ENCODE peak calls at places on chromosomes 6 and 20, in six cellular contexts. N is suprapubic skin, R is coronary artery, S is colonic mucosa, T is heart right ventricle, J is Karpas-422. Y is an unnamed sample.

GRCh38 chr6:21033575-21034026 is 499.3 kb downstream of the CDKAL1 start:
- DNase-seq in T (no peak), J (no peak), S (no peak), N (no peak), R (no peak), Y (peak; percentile 23)

GRCh38 chr20:44034451-44034850 is 119.8 kb downstream of the TOX2 start:
- DNase-seq in J (no peak), N (no peak), S (no peak), R (no peak), T (no peak), Y (no peak)

GRCh38 chr6:34242252-34243130 is 5.8 kb downstream of the HMGA1 start:
- DNase-seq in R (peak; percentile 69), J (no peak), S (no peak), N (no peak), T (no peak), Y (peak; percentile 25)

GRCh38 chr20:19646963-19647362 is 111.1 kb upstream of the RIN2 start:
- DNase-seq in T (no peak), N (no peak), R (no peak), J (no peak), S (no peak), Y (no peak)

GRCh38 chr6:63509652-63510352 is 62.5 kb upstream of the LOC128125822 start:
- DNase-seq in N (no peak), J (no peak), S (peak; percentile 73), R (no peak), T (peak; percentile 67), Y (peak; percentile 76)

GRCh38 chr6:122803056-122803695 is 14.1 kb downstream of the SMPDL3A start:
- DNase-seq in S (no peak), T (no peak), J (no peak), R (no peak), N (no peak), Y (no peak)

GRCh38 chr20:52924411-52925271 is 47.5 kb upstream of the TSHZ2 start:
- DNase-seq in J (no peak), N (no peak), R (no peak), T (no peak), S (no peak), Y (no peak)

GRCh38 chr20:35560105-35560511 is 18.2 kb downstream of the ERGIC3 start:
- DNase-seq in R (no peak), J (no peak), S (peak; percentile 72), N (no peak), T (no peak), Y (no peak)

GRCh38 chr6:13508711-13509705 is 21.6 kb upstream of the GFOD1 start:
- DNase-seq in J (no peak), T (no peak), S (peak; percentile 11), R (no peak), N (no peak), Y (no peak)

GRCh38 chr20:62683136-62683535 is 25.5 kb upstream of the NTSR1 start:
- DNase-seq in T (no peak), J (no peak), N (no peak), S (no peak), R (no peak), Y (no peak)

GRCh38 chr6:126102358-126102757 is 116.0 kb downstream of the TRMT11 start:
- DNase-seq in S (no peak), N (no peak), T (no peak), R (no peak), J (no peak), Y (no peak)

GRCh38 chr6:12312736-12313135 is 22.6 kb downstream of the EDN1 start:
- DNase-seq in S (no peak), N (no peak), T (no peak), R (no peak), J (no peak), Y (no peak)

GRCh38 chr20:20211274-20211987 is 156.5 kb upstream of the INSM1 start:
- DNase-seq in S (peak; percentile 63), R (no peak), J (no peak), T (no peak), N (no peak), Y (no peak)

GRCh38 chr6:41645007-41645618 is 6.8 kb downstream of the MDFI start:
- DNase-seq in J (no peak), T (no peak), N (no peak), S (no peak), R (no peak), Y (no peak)

GRCh38 chr6:78308025-78308424 is 559.3 kb upstream of the IRAK1BP1 start:
- DNase-seq in N (no peak), J (no peak), T (no peak), S (no peak), R (no peak), Y (no peak)

GRCh38 chr6:20572940-20573339 is 38.7 kb downstream of the CDKAL1 start:
- DNase-seq in N (no peak), R (no peak), T (no peak), J (no peak), S (no peak), Y (no peak)

GRCh38 chr20:20594171-20594530 is 118.3 kb downstream of the RALGAPA2 start:
- DNase-seq in R (no peak), J (peak; percentile 76), T (no peak), S (no peak), N (no peak), Y (no peak)

GRCh38 chr20:32062776-32063170 is 10.7 kb downstream of the HCK start:
- DNase-seq in T (peak; percentile 42), J (peak; percentile 55), N (no peak), R (no peak), S (peak; percentile 33), Y (peak; percentile 76)

GRCh38 chr6:71537717-71538116 is 249.1 kb downstream of the OGFRL1 start:
- DNase-seq in J (no peak), R (no peak), T (no peak), S (no peak), N (no peak), Y (no peak)

GRCh38 chr6:105646391-105646867 is 243.5 kb upstream of the PREP start:
- DNase-seq in T (no peak), R (no peak), N (no peak), J (no peak), S (no peak), Y (no peak)

GRCh38 chr20:40506567-40506966 is 182.5 kb downstream of the MAFB start:
- DNase-seq in T (peak; percentile 72), S (peak; percentile 64), N (peak; percentile 98), J (no peak), R (peak; percentile 97), Y (peak; percentile 89)

GRCh38 chr6:32129297-32130088 is 595 bp downstream of the FKBPL start:
- DNase-seq in S (no peak), T (no peak), R (no peak), J (no peak), N (no peak), Y (no peak)

GRCh38 chr6:32128751-32129296 is 778 bp upstream of the ATF6B start:
- DNase-seq in T (no peak), J (no peak), R (no peak), S (no peak), N (no peak), Y (no peak)

GRCh38 chr6:32127717-32128592 is at the start of gene ATF6B:
- DNase-seq in T (peak; percentile 96), N (peak; percentile 100), J (peak; percentile 99), S (peak; percentile 98), R (peak; percentile 99), Y (peak; percentile 100)

GRCh38 chr6:32127409-32127716 is 683 bp downstream of the ATF6B start:
- DNase-seq in T (no peak), J (no peak), N (no peak), R (no peak), S (no peak), Y (no peak)

GRCh38 chr6:32126880-32127279 is 1.2 kb downstream of the ATF6B start:
- DNase-seq in T (no peak), R (no peak), N (no peak), J (no peak), S (no peak), Y (no peak)
- H3K27ac ChIP-seq in T (no peak overlapping the region), R (no peak overlapping the region), N (no peak overlapping the region), J (no peak overlapping the region), S (no peak overlapping the region), Y (peak overlapping the region; percentile 84)

GRCh38 chr6:167087857-167088256 is 35.0 kb upstream of the CCR6 start:
- DNase-seq in N (no peak), S (no peak), R (no peak), T (no peak), J (no peak), Y (no peak)
- H3K4me3 ChIP-seq in N (no peak overlapping the region), S (no peak overlapping the region), R (no peak overlapping the region), T (no peak overlapping the region), J (no peak overlapping the region), Y (no peak overlapping the region)

GRCh38 chr20:37516697-37517370 is 4.2 kb upstream of the NNAT start:
- DNase-seq in R (no peak), J (no peak), T (no peak), N (no peak), S (no peak), Y (no peak)

GRCh38 chr20:37518606-37519507 is 2.2 kb upstream of the NNAT start:
- DNase-seq in N (no peak), R (no peak), S (no peak), J (no peak), T (peak; percentile 70), Y (peak; percentile 36)

GRCh38 chr20:37518059-37518458 is 3.0 kb upstream of the NNAT start:
- DNase-seq in R (no peak), T (no peak), N (no peak), S (no peak), J (no peak), Y (no peak)

GRCh38 chr20:37515876-37516275 is 5.2 kb upstream of the NNAT start:
- DNase-seq in T (no peak), R (no peak), J (no peak), S (no peak), N (no peak), Y (no peak)

DNA sequence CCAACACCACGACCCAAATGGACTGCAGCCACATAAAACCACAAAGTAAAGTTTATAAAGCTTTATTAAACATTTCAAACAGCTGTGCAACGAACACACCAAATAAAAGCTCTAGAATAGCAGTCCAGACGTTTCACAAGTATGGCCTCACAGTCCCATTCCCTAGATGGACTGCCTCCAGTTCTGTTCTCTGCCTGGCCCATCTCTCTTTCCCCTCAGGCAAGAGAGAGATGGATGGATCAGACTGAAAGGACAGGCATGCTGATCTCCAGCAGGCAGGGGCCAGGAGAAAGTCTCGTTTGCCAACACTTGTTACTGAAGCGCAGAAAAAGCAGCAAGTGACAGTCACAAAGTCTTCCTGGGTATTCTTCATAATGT is 3.7 kb upstream of the NNAT start:
- DNase-seq in T (no peak), S (no peak), J (no peak), R (no peak), N (no peak), Y (no peak)
- H3K27ac ChIP-seq in T (no peak overlapping the region), S (no peak overlapping the region), J (no peak overlapping the region), R (no peak overlapping the region), N (no peak overlapping the region), Y (no peak overlapping the region)

GRCh38 chr6:149565539-149566371 is 420 bp upstream of the GINM1 start:
- DNase-seq in N (peak; percentile 94), S (peak; percentile 98), J (peak; percentile 98), R (peak; percentile 94), T (peak; percentile 97), Y (peak; percentile 95)

GRCh38 chr6:149567194-149567586 is 1.0 kb downstream of the GINM1 start:
- DNase-seq in N (no peak), S (no peak), T (no peak), J (peak; percentile 48), R (no peak), Y (no peak)

GRCh38 chr6:149563928-149564325 is 2.2 kb upstream of the GINM1 start:
- DNase-seq in J (no peak), R (no peak), T (no peak), S (no peak), N (no peak), Y (no peak)

GRCh38 chr6:149566372-149567193 is at the start of gene GINM1:
- DNase-seq in R (peak; percentile 75), S (peak; percentile 72), N (peak; percentile 84), J (peak; percentile 80), T (peak; percentile 59), Y (peak; percentile 67)

GRCh38 chr6:149567846-149568585 is 1.8 kb downstream of the GINM1 start:
- DNase-seq in N (no peak), S (no peak), J (no peak), R (no peak), T (no peak), Y (no peak)
- H3K4me3 ChIP-seq in N (no peak overlapping the region), S (no peak overlapping the region), J (peak overlapping the region; percentile 88), R (no peak overlapping the region), T (no peak overlapping the region), Y (no peak overlapping the region)